ENCODE peak calls at places on chromosomes 16 and 17, in six cellular contexts. One of them, this sample, is unnamed. For H3K4me1, the result is how much of the 10 kb centered on the place peaks cover.

GRCh38 chr17:9371019-9371418 is 204.6 kb downstream of the STX8 start:
- DNase-seq in PC-9: peak
- DNase-seq in CD4-positive, CD25-positive, alpha-beta regulatory T cell: no peak
- DNase-seq in CD8-positive, alpha-beta T cell: no peak
- DNase-seq in transverse colon: no peak
- DNase-seq in effector memory CD4-positive, alpha-beta T cell: no peak
- DNase-seq in this sample: no peak

GRCh38 chr16:10240854-10241613 is 58.8 kb upstream of the GRIN2A start:
- DNase-seq in PC-9: no peak
- DNase-seq in CD4-positive, CD25-positive, alpha-beta regulatory T cell: no peak
- DNase-seq in CD8-positive, alpha-beta T cell: no peak
- DNase-seq in transverse colon: no peak
- DNase-seq in effector memory CD4-positive, alpha-beta T cell: no peak
- DNase-seq in this sample: no peak

GRCh38 chr17:55316499-55316898 is 51.7 kb downstream of the HLF start:
- DNase-seq in PC-9: no peak
- DNase-seq in CD4-positive, CD25-positive, alpha-beta regulatory T cell: no peak
- DNase-seq in CD8-positive, alpha-beta T cell: no peak
- DNase-seq in transverse colon: no peak
- DNase-seq in effector memory CD4-positive, alpha-beta T cell: no peak
- DNase-seq in this sample: no peak

GRCh38 chr17:79565606-79566250 is 45.1 kb downstream of the RBFOX3 start:
- DNase-seq in PC-9: no peak
- DNase-seq in CD4-positive, CD25-positive, alpha-beta regulatory T cell: no peak
- DNase-seq in CD8-positive, alpha-beta T cell: no peak
- DNase-seq in transverse colon: no peak
- DNase-seq in effector memory CD4-positive, alpha-beta T cell: no peak
- DNase-seq in this sample: no peak

GRCh38 chr17:45296833-45297124 is 20.0 kb downstream of the MAP3K14 start:
- DNase-seq in PC-9: no peak
- DNase-seq in CD4-positive, CD25-positive, alpha-beta regulatory T cell: no peak
- DNase-seq in CD8-positive, alpha-beta T cell: no peak
- DNase-seq in transverse colon: peak
- DNase-seq in effector memory CD4-positive, alpha-beta T cell: no peak
- DNase-seq in this sample: no peak

GRCh38 chr17:75152971-75153853 is 1.1 kb downstream of the JPT1 start:
- DNase-seq in PC-9: peak
- DNase-seq in CD4-positive, CD25-positive, alpha-beta regulatory T cell: no peak
- DNase-seq in CD8-positive, alpha-beta T cell: no peak
- DNase-seq in transverse colon: peak
- DNase-seq in effector memory CD4-positive, alpha-beta T cell: no peak
- DNase-seq in this sample: no peak

GRCh38 chr16:49637933-49638695 is 217.8 kb downstream of the ZNF423 start:
- DNase-seq in PC-9: no peak
- DNase-seq in CD4-positive, CD25-positive, alpha-beta regulatory T cell: no peak
- DNase-seq in CD8-positive, alpha-beta T cell: no peak
- DNase-seq in transverse colon: no peak
- DNase-seq in effector memory CD4-positive, alpha-beta T cell: no peak
- DNase-seq in this sample: no peak

GRCh38 chr17:2056221-2057129 is 1.6 kb downstream of the HIC1 start:
- DNase-seq in PC-9: no peak
- DNase-seq in CD4-positive, CD25-positive, alpha-beta regulatory T cell: peak
- DNase-seq in CD8-positive, alpha-beta T cell: no peak
- DNase-seq in transverse colon: peak
- DNase-seq in effector memory CD4-positive, alpha-beta T cell: peak
- DNase-seq in this sample: peak

GRCh38 chr17:78864117-78864516 is 23.5 kb upstream of the USP36 start:
- DNase-seq in PC-9: no peak
- DNase-seq in CD4-positive, CD25-positive, alpha-beta regulatory T cell: no peak
- DNase-seq in CD8-positive, alpha-beta T cell: no peak
- DNase-seq in transverse colon: no peak
- DNase-seq in effector memory CD4-positive, alpha-beta T cell: no peak
- DNase-seq in this sample: no peak

GRCh38 chr16:361872-362701 is 8.3 kb downstream of the MRPL28 start:
- DNase-seq in PC-9: peak
- DNase-seq in CD4-positive, CD25-positive, alpha-beta regulatory T cell: peak
- DNase-seq in CD8-positive, alpha-beta T cell: peak
- DNase-seq in transverse colon: peak
- DNase-seq in effector memory CD4-positive, alpha-beta T cell: peak
- DNase-seq in this sample: peak

GRCh38 chr16:35862242-35862641 is 2402.8 kb downstream of the TP53TG3F start:
- DNase-seq in PC-9: no peak
- DNase-seq in CD4-positive, CD25-positive, alpha-beta regulatory T cell: no peak
- DNase-seq in CD8-positive, alpha-beta T cell: no peak
- DNase-seq in transverse colon: no peak
- DNase-seq in effector memory CD4-positive, alpha-beta T cell: no peak
- DNase-seq in this sample: no peak

GRCh38 chr16:704552-705380 is 835 bp downstream of the FBXL16 start:
- DNase-seq in PC-9: no peak
- DNase-seq in CD4-positive, CD25-positive, alpha-beta regulatory T cell: no peak
- DNase-seq in CD8-positive, alpha-beta T cell: no peak
- DNase-seq in transverse colon: no peak
- DNase-seq in effector memory CD4-positive, alpha-beta T cell: no peak
- DNase-seq in this sample: no peak

GRCh38 chr17:44251062-44251461 is 16.9 kb downstream of the SLC4A1 start:
- DNase-seq in PC-9: no peak
- DNase-seq in CD4-positive, CD25-positive, alpha-beta regulatory T cell: no peak
- DNase-seq in CD8-positive, alpha-beta T cell: no peak
- DNase-seq in transverse colon: no peak
- DNase-seq in effector memory CD4-positive, alpha-beta T cell: no peak
- DNase-seq in this sample: no peak

DNA sequence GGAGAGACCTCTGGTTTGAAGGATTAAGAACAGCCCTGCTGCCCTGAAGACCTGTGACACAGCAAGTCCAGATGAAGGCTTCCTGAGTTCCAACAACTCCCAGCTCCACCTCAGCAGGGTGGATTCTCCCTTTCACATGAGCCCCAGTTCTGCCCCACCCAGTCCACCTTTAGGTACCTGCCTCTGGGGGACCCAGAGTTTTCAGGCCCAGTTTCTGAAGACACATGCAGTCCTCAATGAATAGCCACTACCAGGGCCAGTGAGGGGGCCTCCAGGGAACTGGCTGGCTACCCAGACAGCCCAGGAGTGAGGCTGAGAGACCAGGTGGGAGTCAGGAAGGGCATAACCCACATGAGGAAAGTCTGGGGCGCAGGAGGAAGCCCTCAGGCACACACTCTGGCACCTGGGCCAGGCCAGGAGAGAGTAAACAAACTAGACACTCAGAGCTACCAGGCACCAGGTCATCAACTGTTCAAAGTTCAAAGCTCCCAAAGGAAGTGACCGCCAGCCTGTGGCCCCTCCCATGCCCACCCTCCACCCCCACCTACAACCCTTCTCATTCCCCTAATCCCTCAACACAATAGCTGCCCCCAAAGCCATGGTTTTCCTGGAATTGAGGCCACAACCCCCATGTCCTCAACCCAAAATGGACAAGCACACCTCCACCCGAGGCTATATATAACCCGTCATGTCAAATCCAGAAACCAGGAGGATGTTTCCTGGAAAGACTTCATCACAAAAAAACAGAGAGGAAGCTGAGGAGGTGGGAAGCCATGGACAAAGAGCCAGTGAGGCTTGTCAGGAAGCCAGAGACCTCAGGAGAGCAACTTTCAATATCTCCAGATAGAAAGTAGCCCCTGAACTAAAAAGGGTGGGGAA is 2.1 kb downstream of the MYO18A start:
- DNase-seq in PC-9: peak
- DNase-seq in CD4-positive, CD25-positive, alpha-beta regulatory T cell: no peak
- DNase-seq in CD8-positive, alpha-beta T cell: no peak
- DNase-seq in transverse colon: peak
- DNase-seq in effector memory CD4-positive, alpha-beta T cell: no peak
- DNase-seq in this sample: no peak
- H3K4me3 ChIP-seq in PC-9: peak
- H3K4me3 ChIP-seq in CD4-positive, CD25-positive, alpha-beta regulatory T cell: no peak
- H3K4me3 ChIP-seq in CD8-positive, alpha-beta T cell: no peak
- H3K4me3 ChIP-seq in transverse colon: no peak
- H3K4me3 ChIP-seq in effector memory CD4-positive, alpha-beta T cell: no peak
- H3K4me3 ChIP-seq in this sample: no peak

GRCh38 chr16:81493755-81494433 is 49.3 kb downstream of the CMIP start:
- DNase-seq in PC-9: peak
- DNase-seq in CD4-positive, CD25-positive, alpha-beta regulatory T cell: no peak
- DNase-seq in CD8-positive, alpha-beta T cell: peak
- DNase-seq in transverse colon: peak
- DNase-seq in effector memory CD4-positive, alpha-beta T cell: no peak
- DNase-seq in this sample: no peak
- H3K4me1 ChIP-seq in PC-9: under half
- H3K4me1 ChIP-seq in CD4-positive, CD25-positive, alpha-beta regulatory T cell: under half
- H3K4me1 ChIP-seq in CD8-positive, alpha-beta T cell: under half
- H3K4me1 ChIP-seq in transverse colon: under half
- H3K4me1 ChIP-seq in effector memory CD4-positive, alpha-beta T cell: under half
- H3K4me1 ChIP-seq in this sample: under half

GRCh38 chr17:67475161-67475887 is 98.2 kb downstream of the PITPNC1 start:
- DNase-seq in PC-9: peak
- DNase-seq in CD4-positive, CD25-positive, alpha-beta regulatory T cell: peak
- DNase-seq in CD8-positive, alpha-beta T cell: peak
- DNase-seq in transverse colon: peak
- DNase-seq in effector memory CD4-positive, alpha-beta T cell: peak
- DNase-seq in this sample: peak
- H3K4me3 ChIP-seq in PC-9: no peak
- H3K4me3 ChIP-seq in CD4-positive, CD25-positive, alpha-beta regulatory T cell: peak
- H3K4me3 ChIP-seq in CD8-positive, alpha-beta T cell: peak
- H3K4me3 ChIP-seq in transverse colon: no peak
- H3K4me3 ChIP-seq in effector memory CD4-positive, alpha-beta T cell: peak
- H3K4me3 ChIP-seq in this sample: peak

DNA sequence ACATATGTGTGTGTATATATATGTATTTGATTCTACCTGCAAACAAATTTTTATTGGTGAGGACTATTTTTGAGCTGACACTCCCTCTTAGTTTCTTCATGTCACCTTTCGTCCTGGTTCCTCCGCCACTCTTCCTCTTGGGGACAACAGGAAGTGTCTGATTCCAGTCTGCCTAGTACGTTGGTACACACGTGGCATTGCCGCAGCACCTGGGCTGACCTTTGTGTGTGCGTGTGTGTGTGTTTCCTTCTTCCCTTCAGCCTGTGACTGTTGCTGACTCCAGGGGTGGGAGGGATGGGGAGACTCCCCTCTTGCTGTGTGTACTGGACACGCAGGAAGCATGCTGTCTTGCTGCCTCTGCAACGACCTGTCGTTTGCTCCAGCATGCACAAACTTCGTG is 29.4 kb upstream of the CACNG5 start:
- DNase-seq in PC-9: no peak
- DNase-seq in CD4-positive, CD25-positive, alpha-beta regulatory T cell: no peak
- DNase-seq in CD8-positive, alpha-beta T cell: no peak
- DNase-seq in transverse colon: no peak
- DNase-seq in effector memory CD4-positive, alpha-beta T cell: no peak
- DNase-seq in this sample: no peak
- H3K4me1 ChIP-seq in PC-9: under half
- H3K4me1 ChIP-seq in CD4-positive, CD25-positive, alpha-beta regulatory T cell: under half
- H3K4me1 ChIP-seq in CD8-positive, alpha-beta T cell: under half
- H3K4me1 ChIP-seq in transverse colon: under half
- H3K4me1 ChIP-seq in effector memory CD4-positive, alpha-beta T cell: under half
- H3K4me1 ChIP-seq in this sample: under half

GRCh38 chr16:14420721-14421488 is 209.2 kb downstream of the PARN start:
- DNase-seq in PC-9: no peak
- DNase-seq in CD4-positive, CD25-positive, alpha-beta regulatory T cell: no peak
- DNase-seq in CD8-positive, alpha-beta T cell: no peak
- DNase-seq in transverse colon: no peak
- DNase-seq in effector memory CD4-positive, alpha-beta T cell: no peak
- DNase-seq in this sample: no peak

GRCh38 chr16:14419817-14420216 is 210.2 kb downstream of the PARN start:
- DNase-seq in PC-9: no peak
- DNase-seq in CD4-positive, CD25-positive, alpha-beta regulatory T cell: no peak
- DNase-seq in CD8-positive, alpha-beta T cell: no peak
- DNase-seq in transverse colon: no peak
- DNase-seq in effector memory CD4-positive, alpha-beta T cell: no peak
- DNase-seq in this sample: no peak

GRCh38 chr16:14416184-14416583 is 213.9 kb downstream of the PARN start:
- DNase-seq in PC-9: no peak
- DNase-seq in CD4-positive, CD25-positive, alpha-beta regulatory T cell: no peak
- DNase-seq in CD8-positive, alpha-beta T cell: no peak
- DNase-seq in transverse colon: no peak
- DNase-seq in effector memory CD4-positive, alpha-beta T cell: no peak
- DNase-seq in this sample: no peak

GRCh38 chr16:14415291-14415690 is 214.8 kb downstream of the PARN start:
- DNase-seq in PC-9: no peak
- DNase-seq in CD4-positive, CD25-positive, alpha-beta regulatory T cell: no peak
- DNase-seq in CD8-positive, alpha-beta T cell: no peak
- DNase-seq in transverse colon: no peak
- DNase-seq in effector memory CD4-positive, alpha-beta T cell: no peak
- DNase-seq in this sample: no peak

DNA sequence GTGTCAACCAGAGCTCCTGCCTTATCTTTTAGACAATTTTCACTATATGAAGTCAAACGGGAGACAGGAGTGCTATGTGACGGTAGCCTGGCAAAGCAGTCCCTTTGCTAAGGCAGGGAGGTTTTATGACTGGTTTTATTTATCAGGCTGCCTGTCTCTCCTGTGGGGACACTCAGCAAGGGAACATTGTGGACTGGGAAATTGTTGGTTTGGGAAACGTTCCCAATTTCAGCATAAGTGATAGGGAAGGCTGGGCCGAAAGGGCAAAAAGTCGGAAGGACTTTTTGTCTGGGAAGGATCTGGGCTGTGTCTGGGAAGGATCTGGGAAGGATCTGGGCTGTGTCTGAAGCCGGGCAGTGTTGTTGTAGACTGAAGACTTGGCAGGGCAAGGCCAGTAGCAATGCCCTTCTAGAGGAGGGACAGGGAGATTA is 211.2 kb downstream of the PARN start:
- DNase-seq in PC-9: no peak
- DNase-seq in CD4-positive, CD25-positive, alpha-beta regulatory T cell: no peak
- DNase-seq in CD8-positive, alpha-beta T cell: no peak
- DNase-seq in transverse colon: no peak
- DNase-seq in effector memory CD4-positive, alpha-beta T cell: no peak
- DNase-seq in this sample: no peak
- H3K4me3 ChIP-seq in PC-9: no peak
- H3K4me3 ChIP-seq in CD4-positive, CD25-positive, alpha-beta regulatory T cell: no peak
- H3K4me3 ChIP-seq in CD8-positive, alpha-beta T cell: no peak
- H3K4me3 ChIP-seq in transverse colon: no peak
- H3K4me3 ChIP-seq in effector memory CD4-positive, alpha-beta T cell: no peak
- H3K4me3 ChIP-seq in this sample: no peak

DNA sequence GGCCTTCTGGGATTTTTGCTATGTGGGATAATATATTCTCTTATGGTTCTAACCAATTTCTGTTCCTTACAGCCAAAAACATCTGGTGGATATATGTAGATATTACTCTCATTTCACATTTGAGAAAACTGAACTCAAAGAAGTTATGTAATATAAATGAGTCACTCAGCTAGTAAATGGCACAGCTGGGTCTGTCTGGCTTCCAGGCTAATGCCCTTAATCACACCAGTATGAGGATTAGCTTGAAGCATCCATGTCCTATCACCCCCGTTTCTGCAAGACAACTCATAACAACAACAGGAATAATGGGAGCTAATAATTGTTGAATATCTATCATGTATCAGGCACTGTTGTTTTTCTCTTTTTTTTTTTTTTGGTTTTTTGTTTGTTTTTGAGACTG is 34.4 kb upstream of the USP7 start:
- DNase-seq in PC-9: no peak
- DNase-seq in CD4-positive, CD25-positive, alpha-beta regulatory T cell: no peak
- DNase-seq in CD8-positive, alpha-beta T cell: no peak
- DNase-seq in transverse colon: no peak
- DNase-seq in effector memory CD4-positive, alpha-beta T cell: no peak
- DNase-seq in this sample: no peak
- H3K4me1 ChIP-seq in PC-9: under half
- H3K4me1 ChIP-seq in CD4-positive, CD25-positive, alpha-beta regulatory T cell: under half
- H3K4me1 ChIP-seq in CD8-positive, alpha-beta T cell: under half
- H3K4me1 ChIP-seq in transverse colon: under half
- H3K4me1 ChIP-seq in effector memory CD4-positive, alpha-beta T cell: under half
- H3K4me1 ChIP-seq in this sample: under half

DNA sequence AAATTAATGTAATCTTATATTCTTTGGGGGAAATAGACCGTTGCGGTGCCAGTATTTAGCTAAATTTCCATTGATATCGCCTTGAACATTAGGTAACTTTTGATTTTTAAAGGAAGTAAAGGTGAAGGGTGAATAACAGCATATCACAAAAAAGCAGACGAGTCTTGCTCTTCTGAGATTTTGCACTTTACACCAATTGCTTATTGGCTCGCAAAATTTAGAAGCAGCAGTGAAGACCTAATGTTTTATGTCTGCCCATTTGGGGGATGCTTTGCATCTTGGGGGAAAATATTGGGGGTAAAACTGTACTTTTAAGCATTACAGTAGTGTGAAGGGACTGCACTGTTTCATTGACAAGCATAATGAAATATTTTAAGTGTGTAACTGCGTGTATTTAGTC is 934 bp downstream of the MAP2K6 start:
- DNase-seq in PC-9: no peak
- DNase-seq in CD4-positive, CD25-positive, alpha-beta regulatory T cell: no peak
- DNase-seq in CD8-positive, alpha-beta T cell: no peak
- DNase-seq in transverse colon: no peak
- DNase-seq in effector memory CD4-positive, alpha-beta T cell: no peak
- DNase-seq in this sample: no peak
- H3K4me3 ChIP-seq in PC-9: peak
- H3K4me3 ChIP-seq in CD4-positive, CD25-positive, alpha-beta regulatory T cell: peak
- H3K4me3 ChIP-seq in CD8-positive, alpha-beta T cell: peak
- H3K4me3 ChIP-seq in transverse colon: peak
- H3K4me3 ChIP-seq in effector memory CD4-positive, alpha-beta T cell: peak
- H3K4me3 ChIP-seq in this sample: peak

This sample was measured in CD8-positive, alpha-beta memory T cell.